ENCODE peak calls at places on chromosomes 16 and 17, in seven cellular contexts. One of them, this sample, is unnamed.

GRCh38 chr16:8866118-8866883 is 2.5 kb downstream of the CARHSP1 start:
- DNase-seq in body of pancreas: peak
- DNase-seq in H1: peak
- DNase-seq in esophagus muscularis mucosa: no peak
- DNase-seq in caudate nucleus: peak
- DNase-seq in CD8-positive, alpha-beta T cell: no peak
- DNase-seq in substantia nigra: peak
- DNase-seq in this sample: no peak

GRCh38 chr16:67531247-67531646 is 2.6 kb downstream of the RIPOR1 start:
- DNase-seq in body of pancreas: no peak
- DNase-seq in H1: no peak
- DNase-seq in esophagus muscularis mucosa: no peak
- DNase-seq in caudate nucleus: no peak
- DNase-seq in CD8-positive, alpha-beta T cell: no peak
- DNase-seq in substantia nigra: peak
- DNase-seq in this sample: no peak

GRCh38 chr17:81218459-81218858 is 4.3 kb downstream of the CEP131 start:
- DNase-seq in body of pancreas: no peak
- DNase-seq in H1: no peak
- DNase-seq in esophagus muscularis mucosa: no peak
- DNase-seq in caudate nucleus: no peak
- DNase-seq in CD8-positive, alpha-beta T cell: no peak
- DNase-seq in substantia nigra: no peak
- DNase-seq in this sample: no peak

GRCh38 chr16:29687755-29688154 is 8.8 kb downstream of the QPRT start:
- DNase-seq in body of pancreas: no peak
- DNase-seq in H1: no peak
- DNase-seq in esophagus muscularis mucosa: no peak
- DNase-seq in caudate nucleus: no peak
- DNase-seq in CD8-positive, alpha-beta T cell: no peak
- DNase-seq in substantia nigra: no peak
- DNase-seq in this sample: no peak

GRCh38 chr17:45425984-45426413 is 6.7 kb downstream of the ARHGAP27 start:
- DNase-seq in body of pancreas: no peak
- DNase-seq in H1: no peak
- DNase-seq in esophagus muscularis mucosa: no peak
- DNase-seq in caudate nucleus: no peak
- DNase-seq in CD8-positive, alpha-beta T cell: no peak
- DNase-seq in substantia nigra: no peak
- DNase-seq in this sample: no peak

GRCh38 chr17:52532373-52532772 is 373.9 kb upstream of the CA10 start:
- DNase-seq in body of pancreas: no peak
- DNase-seq in H1: no peak
- DNase-seq in esophagus muscularis mucosa: no peak
- DNase-seq in caudate nucleus: no peak
- DNase-seq in CD8-positive, alpha-beta T cell: no peak
- DNase-seq in substantia nigra: no peak
- DNase-seq in this sample: no peak

GRCh38 chr17:82835766-82836512 is 3.9 kb downstream of the ZNF750 start:
- DNase-seq in body of pancreas: no peak
- DNase-seq in H1: no peak
- DNase-seq in esophagus muscularis mucosa: no peak
- DNase-seq in caudate nucleus: no peak
- DNase-seq in CD8-positive, alpha-beta T cell: no peak
- DNase-seq in substantia nigra: no peak
- DNase-seq in this sample: peak

GRCh38 chr17:49984776-49985175 is 10.2 kb downstream of the DLX3 start:
- DNase-seq in body of pancreas: no peak
- DNase-seq in H1: no peak
- DNase-seq in esophagus muscularis mucosa: no peak
- DNase-seq in caudate nucleus: no peak
- DNase-seq in CD8-positive, alpha-beta T cell: no peak
- DNase-seq in substantia nigra: no peak
- DNase-seq in this sample: no peak

GRCh38 chr17:66165537-66166123 is 26.3 kb downstream of the CEP112 start:
- DNase-seq in body of pancreas: no peak
- DNase-seq in H1: no peak
- DNase-seq in esophagus muscularis mucosa: no peak
- DNase-seq in caudate nucleus: no peak
- DNase-seq in CD8-positive, alpha-beta T cell: no peak
- DNase-seq in substantia nigra: no peak
- DNase-seq in this sample: no peak

GRCh38 chr16:27434141-27435051 is 32.4 kb downstream of the IL21R start:
- DNase-seq in body of pancreas: no peak
- DNase-seq in H1: peak
- DNase-seq in esophagus muscularis mucosa: peak
- DNase-seq in caudate nucleus: no peak
- DNase-seq in CD8-positive, alpha-beta T cell: peak
- DNase-seq in substantia nigra: no peak
- DNase-seq in this sample: no peak

GRCh38 chr16:11990672-11991390 is 14.3 kb downstream of the SNX29 start:
- DNase-seq in body of pancreas: no peak
- DNase-seq in H1: no peak
- DNase-seq in esophagus muscularis mucosa: no peak
- DNase-seq in caudate nucleus: no peak
- DNase-seq in CD8-positive, alpha-beta T cell: no peak
- DNase-seq in substantia nigra: no peak
- DNase-seq in this sample: no peak

GRCh38 chr17:10261098-10261497 is 62.7 kb upstream of the GAS7 start:
- DNase-seq in body of pancreas: no peak
- DNase-seq in H1: no peak
- DNase-seq in esophagus muscularis mucosa: no peak
- DNase-seq in caudate nucleus: no peak
- DNase-seq in CD8-positive, alpha-beta T cell: no peak
- DNase-seq in substantia nigra: no peak
- DNase-seq in this sample: no peak

GRCh38 chr17:36591434-36592315 is at the start of gene DHRS11:
- DNase-seq in body of pancreas: peak
- DNase-seq in H1: peak
- DNase-seq in esophagus muscularis mucosa: no peak
- DNase-seq in caudate nucleus: peak
- DNase-seq in CD8-positive, alpha-beta T cell: peak
- DNase-seq in substantia nigra: peak
- DNase-seq in this sample: no peak

GRCh38 chr16:22161999-22162657 is at the start of gene SDR42E2:
- DNase-seq in body of pancreas: peak
- DNase-seq in H1: peak
- DNase-seq in esophagus muscularis mucosa: no peak
- DNase-seq in caudate nucleus: no peak
- DNase-seq in CD8-positive, alpha-beta T cell: peak
- DNase-seq in substantia nigra: no peak
- DNase-seq in this sample: no peak

GRCh38 chr16:30340621-30341020 is 14.5 kb downstream of the CD2BP2 start:
- DNase-seq in body of pancreas: no peak
- DNase-seq in H1: no peak
- DNase-seq in esophagus muscularis mucosa: no peak
- DNase-seq in caudate nucleus: peak
- DNase-seq in CD8-positive, alpha-beta T cell: no peak
- DNase-seq in substantia nigra: no peak
- DNase-seq in this sample: no peak

GRCh38 chr17:32870027-32870670 is 6.8 kb downstream of the MYO1D start:
- DNase-seq in body of pancreas: no peak
- DNase-seq in H1: no peak
- DNase-seq in esophagus muscularis mucosa: no peak
- DNase-seq in caudate nucleus: no peak
- DNase-seq in CD8-positive, alpha-beta T cell: no peak
- DNase-seq in substantia nigra: no peak
- DNase-seq in this sample: no peak

GRCh38 chr17:50841949-50842354 is 6.6 kb downstream of the WFIKKN2 start:
- DNase-seq in body of pancreas: peak
- DNase-seq in H1: peak
- DNase-seq in esophagus muscularis mucosa: no peak
- DNase-seq in caudate nucleus: peak
- DNase-seq in CD8-positive, alpha-beta T cell: peak
- DNase-seq in substantia nigra: peak
- DNase-seq in this sample: no peak

GRCh38 chr16:49596119-49596518 is 222.5 kb downstream of the C16orf78 start:
- DNase-seq in body of pancreas: no peak
- DNase-seq in H1: peak
- DNase-seq in esophagus muscularis mucosa: no peak
- DNase-seq in caudate nucleus: no peak
- DNase-seq in CD8-positive, alpha-beta T cell: no peak
- DNase-seq in substantia nigra: no peak
- DNase-seq in this sample: no peak

GRCh38 chr16:5642034-5642433 is 544.4 kb upstream of the EEF2KMT start:
- DNase-seq in body of pancreas: no peak
- DNase-seq in H1: no peak
- DNase-seq in esophagus muscularis mucosa: no peak
- DNase-seq in caudate nucleus: no peak
- DNase-seq in CD8-positive, alpha-beta T cell: no peak
- DNase-seq in substantia nigra: no peak
- DNase-seq in this sample: no peak

GRCh38 chr17:12667299-12667958 is 1.7 kb downstream of the MYOCD start:
- DNase-seq in body of pancreas: peak
- DNase-seq in H1: peak
- DNase-seq in esophagus muscularis mucosa: no peak
- DNase-seq in caudate nucleus: no peak
- DNase-seq in CD8-positive, alpha-beta T cell: no peak
- DNase-seq in substantia nigra: no peak
- DNase-seq in this sample: no peak

GRCh38 chr16:86338403-86339115 is 171.8 kb upstream of the FOXF1 start:
- DNase-seq in body of pancreas: no peak
- DNase-seq in H1: no peak
- DNase-seq in esophagus muscularis mucosa: no peak
- DNase-seq in caudate nucleus: no peak
- DNase-seq in CD8-positive, alpha-beta T cell: no peak
- DNase-seq in substantia nigra: no peak
- DNase-seq in this sample: no peak

GRCh38 chr16:21689107-21689506 is 25.3 kb downstream of the OTOA start:
- DNase-seq in body of pancreas: no peak
- DNase-seq in H1: no peak
- DNase-seq in esophagus muscularis mucosa: no peak
- DNase-seq in caudate nucleus: no peak
- DNase-seq in CD8-positive, alpha-beta T cell: no peak
- DNase-seq in substantia nigra: no peak
- DNase-seq in this sample: no peak

GRCh38 chr16:15434079-15434424 is 336 bp upstream of the BMERB1 start:
- DNase-seq in body of pancreas: no peak
- DNase-seq in H1: no peak
- DNase-seq in esophagus muscularis mucosa: no peak
- DNase-seq in caudate nucleus: no peak
- DNase-seq in CD8-positive, alpha-beta T cell: no peak
- DNase-seq in substantia nigra: no peak
- DNase-seq in this sample: no peak

GRCh38 chr17:77733576-77734296 is 224.8 kb upstream of the TNRC6C start:
- DNase-seq in body of pancreas: no peak
- DNase-seq in H1: no peak
- DNase-seq in esophagus muscularis mucosa: peak
- DNase-seq in caudate nucleus: no peak
- DNase-seq in CD8-positive, alpha-beta T cell: peak
- DNase-seq in substantia nigra: no peak
- DNase-seq in this sample: no peak

GRCh38 chr16:83574388-83574787 is 233.4 kb upstream of the HSBP1 start:
- DNase-seq in body of pancreas: no peak
- DNase-seq in H1: no peak
- DNase-seq in esophagus muscularis mucosa: no peak
- DNase-seq in caudate nucleus: no peak
- DNase-seq in CD8-positive, alpha-beta T cell: no peak
- DNase-seq in substantia nigra: no peak
- DNase-seq in this sample: peak

GRCh38 chr16:10530685-10531084 is 49.7 kb downstream of the EMP2 start:
- DNase-seq in body of pancreas: no peak
- DNase-seq in H1: no peak
- DNase-seq in esophagus muscularis mucosa: no peak
- DNase-seq in caudate nucleus: no peak
- DNase-seq in CD8-positive, alpha-beta T cell: no peak
- DNase-seq in substantia nigra: no peak
- DNase-seq in this sample: no peak
- H3K27ac ChIP-seq in body of pancreas: no peak
- H3K27ac ChIP-seq in H1: no peak
- H3K27ac ChIP-seq in esophagus muscularis mucosa: no peak
- H3K27ac ChIP-seq in caudate nucleus: no peak
- H3K27ac ChIP-seq in CD8-positive, alpha-beta T cell: no peak
- H3K27ac ChIP-seq in substantia nigra: no peak
- H3K27ac ChIP-seq in this sample: no peak

GRCh38 chr17:40486513-40487370 is 14.7 kb downstream of the TNS4 start:
- DNase-seq in body of pancreas: no peak
- DNase-seq in H1: no peak
- DNase-seq in esophagus muscularis mucosa: no peak
- DNase-seq in caudate nucleus: no peak
- DNase-seq in CD8-positive, alpha-beta T cell: no peak
- DNase-seq in substantia nigra: no peak
- DNase-seq in this sample: peak
- H3K27ac ChIP-seq in body of pancreas: peak
- H3K27ac ChIP-seq in H1: no peak
- H3K27ac ChIP-seq in esophagus muscularis mucosa: peak
- H3K27ac ChIP-seq in caudate nucleus: no peak
- H3K27ac ChIP-seq in CD8-positive, alpha-beta T cell: no peak
- H3K27ac ChIP-seq in substantia nigra: no peak
- H3K27ac ChIP-seq in this sample: peak

GRCh38 chr16:2905988-2906387 is 5.7 kb upstream of the FLYWCH1 start:
- DNase-seq in body of pancreas: no peak
- DNase-seq in H1: no peak
- DNase-seq in esophagus muscularis mucosa: no peak
- DNase-seq in caudate nucleus: no peak
- DNase-seq in CD8-positive, alpha-beta T cell: no peak
- DNase-seq in substantia nigra: no peak
- DNase-seq in this sample: no peak
- H3K27ac ChIP-seq in body of pancreas: peak
- H3K27ac ChIP-seq in H1: no peak
- H3K27ac ChIP-seq in esophagus muscularis mucosa: peak
- H3K27ac ChIP-seq in caudate nucleus: no peak
- H3K27ac ChIP-seq in CD8-positive, alpha-beta T cell: no peak
- H3K27ac ChIP-seq in substantia nigra: no peak
- H3K27ac ChIP-seq in this sample: peak

DNA sequence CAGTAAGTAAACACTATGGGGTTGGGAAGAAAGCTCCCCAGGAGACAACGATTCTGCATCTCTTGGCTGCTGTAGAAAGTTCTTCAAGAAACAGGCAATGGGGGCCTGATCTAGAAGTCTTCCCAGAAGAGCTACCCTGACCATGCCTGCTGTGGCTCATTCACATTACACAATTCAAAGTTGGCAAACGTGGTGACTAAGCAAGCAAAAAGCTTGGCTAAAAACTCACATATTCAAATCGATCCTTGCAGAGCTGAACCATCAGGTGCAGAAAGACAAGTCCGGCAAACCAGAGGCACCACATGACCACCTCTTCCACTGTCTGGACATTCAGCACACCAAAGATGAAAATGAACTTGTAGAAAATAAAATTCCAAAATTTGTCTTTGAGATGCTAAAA is 16.1 kb downstream of the AMFR start:
- DNase-seq in body of pancreas: peak
- DNase-seq in H1: no peak
- DNase-seq in esophagus muscularis mucosa: no peak
- DNase-seq in caudate nucleus: no peak
- DNase-seq in CD8-positive, alpha-beta T cell: no peak
- DNase-seq in substantia nigra: no peak
- DNase-seq in this sample: no peak
- H3K27ac ChIP-seq in body of pancreas: peak
- H3K27ac ChIP-seq in H1: no peak
- H3K27ac ChIP-seq in esophagus muscularis mucosa: no peak
- H3K27ac ChIP-seq in caudate nucleus: no peak
- H3K27ac ChIP-seq in CD8-positive, alpha-beta T cell: no peak
- H3K27ac ChIP-seq in substantia nigra: no peak
- H3K27ac ChIP-seq in this sample: no peak

DNA sequence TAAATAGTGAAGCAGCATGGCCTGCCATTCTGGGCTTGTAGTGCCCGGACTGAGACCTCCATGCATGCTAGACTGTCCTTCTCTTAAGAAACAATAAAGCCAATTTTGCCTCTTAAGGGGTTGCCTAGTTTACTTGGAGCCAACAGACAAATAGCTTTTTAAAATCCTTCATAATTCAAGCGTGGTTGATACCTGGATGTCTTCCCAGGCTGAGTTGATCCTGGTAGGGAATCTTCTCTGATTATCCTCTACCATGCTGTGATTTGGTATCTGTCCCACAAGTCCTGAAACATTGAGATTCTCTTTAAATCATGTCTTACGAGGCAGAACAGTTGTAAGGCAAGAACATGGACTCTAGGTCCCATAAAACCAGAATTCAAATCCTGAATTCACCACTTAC is 359.6 kb upstream of the CCL2 start:
- DNase-seq in body of pancreas: no peak
- DNase-seq in H1: no peak
- DNase-seq in esophagus muscularis mucosa: no peak
- DNase-seq in caudate nucleus: no peak
- DNase-seq in CD8-positive, alpha-beta T cell: no peak
- DNase-seq in substantia nigra: no peak
- DNase-seq in this sample: no peak
- H3K27ac ChIP-seq in body of pancreas: no peak
- H3K27ac ChIP-seq in H1: no peak
- H3K27ac ChIP-seq in esophagus muscularis mucosa: no peak
- H3K27ac ChIP-seq in caudate nucleus: no peak
- H3K27ac ChIP-seq in CD8-positive, alpha-beta T cell: no peak
- H3K27ac ChIP-seq in substantia nigra: no peak
- H3K27ac ChIP-seq in this sample: no peak

This sample was measured in keratinocyte.